ENCODE peak calls at places on chromosomes 7 and 10, in four cellular contexts. A, D, C and U are unnamed samples.

GRCh38 chr7:44385384-44386138 is 60.2 kb upstream of the CAMK2B start:
- DNase-seq in A (no peak), D (no peak), C (no peak), U (no peak)

GRCh38 chr10:56920586-56921250 is 559.7 kb upstream of the ZWINT start:
- DNase-seq in A (no peak), D (no peak), C (no peak), U (no peak)

GRCh38 chr10:97854735-97855134 is 5.1 kb downstream of the GOLGA7B start:
- DNase-seq in A (no peak), D (no peak), C (no peak), U (no peak)

GRCh38 chr10:98301664-98302319 is 33.8 kb upstream of the LOXL4 start:
- DNase-seq in A (no peak), D (peak), C (no peak), U (no peak)

GRCh38 chr10:57657164-57657765 is 610.4 kb downstream of the IPMK start:
- DNase-seq in A (peak), D (peak), C (no peak), U (peak)

GRCh38 chr10:131179386-131179785 is 132.1 kb downstream of the TCERG1L start:
- DNase-seq in A (no peak), D (no peak), C (no peak), U (no peak)

GRCh38 chr10:86265877-86266259 is 100.7 kb downstream of the GRID1 start:
- DNase-seq in A (no peak), D (no peak), C (no peak), U (no peak)

GRCh38 chr7:762891-763290 is 35.8 kb upstream of the PRKAR1B start:
- DNase-seq in A (no peak), D (no peak), C (no peak), U (no peak)

GRCh38 chr10:22803201-22803895 is 89.0 kb upstream of the PIP4K2A start:
- DNase-seq in A (no peak), D (no peak), C (no peak), U (no peak)

GRCh38 chr10:86775056-86775858 is 18.8 kb downstream of the BMPR1A start:
- DNase-seq in A (no peak), D (peak), C (peak), U (peak)

GRCh38 chr7:108525327-108525984 is 479 bp downstream of the PNPLA8 start:
- DNase-seq in A (peak), D (peak), C (no peak), U (peak)

GRCh38 chr10:29588640-29589421 is 45.9 kb downstream of the SVIL start:
- DNase-seq in A (no peak), D (no peak), C (no peak), U (no peak)

GRCh38 chr10:79127151-79127961 is 58.6 kb downstream of the ZMIZ1 start:
- DNase-seq in A (peak), D (peak), C (no peak), U (no peak)

GRCh38 chr7:128814496-128814895 is 15.7 kb upstream of the FLNC start:
- DNase-seq in A (no peak), D (no peak), C (no peak), U (no peak)

GRCh38 chr7:107118109-107118900 is 50.5 kb upstream of the HBP1 start:
- DNase-seq in A (no peak), D (no peak), C (no peak), U (no peak)

GRCh38 chr7:139884441-139884840 is 55.4 kb downstream of the TBXAS1 start:
- DNase-seq in A (no peak), D (no peak), C (no peak), U (no peak)

GRCh38 chr7:22858640-22859561 is 36.3 kb upstream of the TOMM7 start:
- DNase-seq in A (peak), D (no peak), C (no peak), U (no peak)

GRCh38 chr10:113236998-113237397 is 287.0 kb downstream of the TCF7L2 start:
- DNase-seq in A (no peak), D (no peak), C (no peak), U (no peak)

GRCh38 chr7:55185941-55186609 is 167.3 kb downstream of the EGFR start:
- DNase-seq in A (peak), D (peak), C (no peak), U (no peak)

GRCh38 chr10:81192404-81192803 is 654.7 kb downstream of the SH2D4B start:
- DNase-seq in A (no peak), D (no peak), C (no peak), U (no peak)

GRCh38 chr7:134792968-134793367 is 13.5 kb downstream of the CALD1 start:
- DNase-seq in A (no peak), D (no peak), C (no peak), U (no peak)

GRCh38 chr10:111836586-111836985 is 347.0 kb downstream of the GPAM start:
- DNase-seq in A (no peak), D (no peak), C (no peak), U (no peak)
- TF ChIP-seq PBX3 in A (no peak), D (no peak), C (no peak), U (no peak)

DNA sequence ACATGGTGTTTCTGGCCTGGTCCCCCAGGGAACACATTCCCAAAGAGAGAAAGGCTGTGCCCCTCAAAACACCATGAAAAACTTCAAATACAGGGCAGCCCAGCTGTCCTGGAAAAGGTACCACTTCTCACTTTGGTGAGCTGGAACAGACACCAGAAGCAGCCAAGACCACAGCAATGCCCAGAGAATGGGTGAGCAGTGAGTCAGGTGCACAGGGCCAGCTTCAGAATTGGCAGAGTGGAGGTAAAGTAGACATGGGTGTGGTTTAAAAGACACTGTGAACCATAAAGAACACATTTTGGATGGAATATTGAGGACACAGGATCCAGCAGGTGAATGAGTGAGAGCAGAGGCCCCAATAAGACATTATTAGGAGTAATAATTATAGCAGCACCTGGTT is 51.3 kb downstream of the FAM13C start:
- DNase-seq in A (no peak), D (no peak), C (no peak), U (no peak)
- TF ChIP-seq PBX3 in A (no peak), D (no peak), C (no peak), U (no peak)

GRCh38 chr7:30027915-30028748 is at the start of gene PLEKHA8:
- DNase-seq in A (peak), D (peak), C (peak), U (peak)

GRCh38 chr7:30028749-30029635 is 780 bp downstream of the PLEKHA8 start:
- DNase-seq in A (peak), D (peak), C (no peak), U (no peak)

GRCh38 chr7:30029696-30030095 is 1.5 kb downstream of the PLEKHA8 start:
- DNase-seq in A (peak), D (no peak), C (no peak), U (no peak)

GRCh38 chr7:30026229-30027064 is at the start of gene FKBP14:
- DNase-seq in A (peak), D (peak), C (peak), U (peak)

GRCh38 chr7:30027065-30027456 is 559 bp upstream of the FKBP14 start:
- DNase-seq in A (peak), D (peak), C (peak), U (peak)
- TF ChIP-seq PBX3 in A (no peak), D (no peak), C (no peak), U (peak)

DNA sequence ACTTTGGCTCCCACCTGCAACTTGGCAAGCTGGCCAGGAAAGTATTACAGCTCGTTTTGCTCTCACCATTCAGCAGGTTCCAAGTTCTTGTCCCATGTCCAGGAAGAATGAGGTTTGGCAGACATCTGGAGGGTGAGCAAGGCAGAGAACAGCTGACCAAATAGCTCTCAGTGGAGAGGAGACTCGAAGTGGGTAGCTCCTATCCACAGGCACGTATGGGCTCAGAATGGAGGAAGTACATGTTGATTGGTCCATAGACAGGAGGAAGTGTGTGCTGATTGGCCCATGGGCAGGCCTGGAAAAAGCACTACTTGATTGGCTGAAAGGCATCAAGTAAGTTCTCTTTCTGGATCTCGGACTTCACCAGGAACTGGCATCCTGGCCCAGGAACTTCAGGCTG is 3.0 kb upstream of the NCAPG2 start:
- DNase-seq in A (no peak), D (peak), C (no peak), U (no peak)
- TF ChIP-seq PBX3 in A (no peak), D (no peak), C (no peak), U (no peak)

GRCh38 chr7:2261611-2262010 is 19.6 kb downstream of the NUDT1 start:
- DNase-seq in A (no peak), D (no peak), C (no peak), U (no peak)
- TF ChIP-seq PBX3 in A (no peak), D (no peak), C (no peak), U (no peak)

GRCh38 chr7:17690030-17690429 is 250.3 kb downstream of the SNX13 start:
- DNase-seq in A (no peak), D (no peak), C (peak), U (no peak)
- TF ChIP-seq PBX3 in A (no peak), D (no peak), C (no peak), U (no peak)

DNA sequence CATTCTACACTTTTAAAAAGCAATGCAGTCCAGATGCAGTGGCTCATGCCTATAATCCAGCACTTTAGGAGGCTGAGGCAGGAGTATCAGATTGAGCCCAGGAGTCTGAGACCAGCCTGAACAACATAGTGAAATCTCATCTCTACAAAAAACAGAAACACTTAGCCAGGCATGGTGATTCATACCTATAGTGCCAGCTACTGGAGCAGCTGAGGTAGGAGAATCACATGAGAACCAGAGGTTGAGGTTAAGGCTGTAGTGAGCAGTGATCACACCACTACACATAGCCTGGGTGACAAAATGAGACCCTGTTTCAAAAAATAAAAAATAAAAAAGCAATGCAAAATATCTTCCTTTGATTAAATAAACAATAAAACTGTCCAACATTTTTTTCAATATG is 205.2 kb downstream of the GRM8 start:
- DNase-seq in A (no peak), D (no peak), C (no peak), U (no peak)
- TF ChIP-seq PBX3 in A (no peak), D (no peak), C (no peak), U (no peak)